ENCODE peak calls at places on chromosomes 12 and 14, in four cellular contexts. K, I, D and F are unnamed samples.
A peak's percentile ranks its signal among the peaks of the same experiment; 100 is the strongest.

GRCh38 chr12:39393179-39393578 is 49.7 kb downstream of the KIF21A start:
- DNase-seq in K (no peak), I (no peak), D (no peak), F (no peak)

GRCh38 chr12:24909667-24910066 is 39.2 kb downstream of the BCAT1 start:
- DNase-seq in K (no peak), I (no peak), D (peak; percentile 58), F (peak; percentile 70)

GRCh38 chr12:62632521-62632920 is 165.9 kb downstream of the MON2 start:
- DNase-seq in K (no peak), I (no peak), D (peak; percentile 87), F (peak; percentile 57)

GRCh38 chr14:101965796-101966718 is 1.7 kb downstream of the DYNC1H1 start:
- DNase-seq in K (no peak), I (no peak), D (no peak), F (no peak)

GRCh38 chr14:101966742-101967141 is 2.4 kb downstream of the DYNC1H1 start:
- DNase-seq in K (no peak), I (no peak), D (no peak), F (no peak)

GRCh38 chr14:20624495-20625070 is 16.9 kb downstream of the OR6S1 start:
- DNase-seq in K (no peak), I (peak; percentile 38), D (peak; percentile 82), F (peak; percentile 88)

GRCh38 chr12:94701711-94702110 is 51.4 kb upstream of the TMCC3 start:
- DNase-seq in K (no peak), I (no peak), D (no peak), F (no peak)

GRCh38 chr14:101017806-101018560 is 114.5 kb upstream of the RTL1 start:
- DNase-seq in K (no peak), I (no peak), D (no peak), F (no peak)

GRCh38 chr12:21483531-21483930 is 17.9 kb downstream of the RECQL start:
- DNase-seq in K (no peak), I (no peak), D (no peak), F (no peak)

GRCh38 chr12:132967736-132968135 is 11.6 kb upstream of the ZNF605 start:
- DNase-seq in K (no peak), I (no peak), D (no peak), F (no peak)

GRCh38 chr14:37399517-37399916 is 195.5 kb downstream of the FOXA1 start:
- DNase-seq in K (no peak), I (no peak), D (no peak), F (no peak)

GRCh38 chr12:527241-527640 is 67.5 kb downstream of the B4GALNT3 start:
- DNase-seq in K (no peak), I (no peak), D (no peak), F (no peak)

GRCh38 chr12:53999596-54000104 is 311 bp upstream of the HOXC9 start:
- DNase-seq in K (no peak), I (no peak), D (no peak), F (no peak)

GRCh38 chr14:22388669-22389625 is 200.1 kb downstream of the DAD1 start:
- DNase-seq in K (no peak), I (no peak), D (no peak), F (no peak)

GRCh38 chr14:75279739-75280447 is 1.3 kb downstream of the FOS start:
- DNase-seq in K (no peak), I (no peak), D (peak; percentile 80), F (peak; percentile 67)

GRCh38 chr12:104360157-104360556 is 56.6 kb downstream of the EID3 start:
- DNase-seq in K (no peak), I (no peak), D (no peak), F (no peak)

GRCh38 chr12:132698336-132698735 is 10.9 kb downstream of the PXMP2 start:
- DNase-seq in K (no peak), I (no peak), D (no peak), F (no peak)

GRCh38 chr12:119419371-119419770 is 84.8 kb downstream of the CCDC60 start:
- DNase-seq in K (no peak), I (no peak), D (no peak), F (no peak)

GRCh38 chr14:96088911-96089310 is 49.7 kb downstream of the C14orf132 start:
- DNase-seq in K (no peak), I (no peak), D (no peak), F (no peak)

GRCh38 chr14:105525861-105526780 is at the start of gene TMEM121:
- DNase-seq in K (no peak), I (no peak), D (peak; percentile 73), F (no peak)

GRCh38 chr14:101235042-101235871 is 326.0 kb upstream of the DIO3 start:
- DNase-seq in K (peak; percentile 22), I (no peak), D (peak; percentile 71), F (peak; percentile 69)

GRCh38 chr12:106227641-106228319 is 20.0 kb downstream of the CKAP4 start:
- DNase-seq in K (no peak), I (peak; percentile 72), D (no peak), F (peak; percentile 88)

GRCh38 chr12:125015680-125016310 is 22.4 kb downstream of the BRI3BP start:
- DNase-seq in K (no peak), I (no peak), D (no peak), F (no peak)

GRCh38 chr12:41700940-41701339 is 443.7 kb downstream of the GXYLT1 start:
- DNase-seq in K (no peak), I (no peak), D (no peak), F (no peak)

GRCh38 chr12:41699658-41700057 is 445.0 kb downstream of the GXYLT1 start:
- DNase-seq in K (no peak), I (no peak), D (no peak), F (no peak)

GRCh38 chr12:41697161-41697560 is 447.5 kb downstream of the GXYLT1 start:
- DNase-seq in K (no peak), I (no peak), D (no peak), F (no peak)

GRCh38 chr12:41706376-41706775 is 438.3 kb downstream of the GXYLT1 start:
- DNase-seq in K (no peak), I (no peak), D (no peak), F (no peak)

GRCh38 chr12:41701943-41702601 is 442.6 kb downstream of the GXYLT1 start:
- DNase-seq in K (no peak), I (no peak), D (no peak), F (no peak)
- H3K27me3 ChIP-seq in K (no peaks in the 10 kb centered on the region), I (no peaks in the 10 kb centered on the region), D (no peaks in the 10 kb centered on the region), F (no peaks in the 10 kb centered on the region)

GRCh38 chr14:24935796-24936195 is 114.2 kb downstream of the STXBP6 start:
- DNase-seq in K (no peak), I (no peak), D (no peak), F (no peak)
- H3K4me1 ChIP-seq in K (no peaks in the 10 kb centered on the region), I (no peaks in the 10 kb centered on the region), D (no peaks in the 10 kb centered on the region), F (no peaks in the 10 kb centered on the region)

GRCh38 chr14:24806061-24806678 is 172.2 kb upstream of the GZMB start:
- DNase-seq in K (peak; percentile 42), I (no peak), D (peak; percentile 86), F (peak; percentile 61)

GRCh38 chr14:24804813-24805212 is 170.8 kb upstream of the GZMB start:
- DNase-seq in K (no peak), I (no peak), D (no peak), F (no peak)

GRCh38 chr14:24809147-24809546 is 175.2 kb upstream of the GZMB start:
- DNase-seq in K (no peak), I (no peak), D (no peak), F (no peak)

GRCh38 chr14:24803933-24804494 is 170.0 kb upstream of the GZMB start:
- DNase-seq in K (no peak), I (no peak), D (no peak), F (no peak)

GRCh38 chr14:24808412-24808811 is 174.4 kb upstream of the GZMB start:
- DNase-seq in K (no peak), I (no peak), D (no peak), F (no peak)
- H3K27me3 ChIP-seq in K (no peaks in the 10 kb centered on the region), I (no peaks in the 10 kb centered on the region), D (no peaks in the 10 kb centered on the region), F (no peaks in the 10 kb centered on the region)

GRCh38 chr12:96502477-96502876 is 13.1 kb downstream of the CFAP54 start:
- DNase-seq in K (no peak), I (no peak), D (no peak), F (no peak)
- H3K4me1 ChIP-seq in K (no peaks in the 10 kb centered on the region), I (peaks cover 30% of the 10 kb centered on the region), D (peaks cover 2% of the 10 kb centered on the region), F (peaks cover 19% of the 10 kb centered on the region)

GRCh38 chr14:53954551-53955233 is 1.9 kb downstream of the BMP4 start:
- DNase-seq in K (no peak), I (no peak), D (peak; percentile 81), F (no peak)

GRCh38 chr14:53955234-53955556 is 1.4 kb downstream of the BMP4 start:
- DNase-seq in K (no peak), I (no peak), D (no peak), F (no peak)

GRCh38 chr14:53955671-53956426 is 776 bp downstream of the BMP4 start:
- DNase-seq in K (no peak), I (no peak), D (peak; percentile 90), F (peak; percentile 72)

GRCh38 chr14:53957739-53958138 is 1.1 kb upstream of the BMP4 start:
- DNase-seq in K (no peak), I (no peak), D (no peak), F (no peak)

GRCh38 chr14:53956427-53957201 is at the start of gene BMP4:
- DNase-seq in K (peak; percentile 66), I (no peak), D (peak; percentile 95), F (peak; percentile 75)
- H3K27me3 ChIP-seq in K (no peaks in the 10 kb centered on the region), I (peaks cover 6% of the 10 kb centered on the region), D (no peaks in the 10 kb centered on the region), F (peaks cover 38% of the 10 kb centered on the region)

GRCh38 chr12:14560904-14561574 is 6.6 kb downstream of the PLBD1 start:
- DNase-seq in K (no peak), I (no peak), D (no peak), F (no peak)

GRCh38 chr12:14563051-14563450 is 4.6 kb downstream of the PLBD1 start:
- DNase-seq in K (no peak), I (no peak), D (no peak), F (no peak)

GRCh38 chr12:14561677-14562076 is 6.0 kb downstream of the PLBD1 start:
- DNase-seq in K (no peak), I (no peak), D (no peak), F (no peak)

GRCh38 chr12:14567311-14568195 is at the start of gene PLBD1:
- DNase-seq in K (peak; percentile 74), I (no peak), D (peak; percentile 90), F (peak; percentile 87)

DNA sequence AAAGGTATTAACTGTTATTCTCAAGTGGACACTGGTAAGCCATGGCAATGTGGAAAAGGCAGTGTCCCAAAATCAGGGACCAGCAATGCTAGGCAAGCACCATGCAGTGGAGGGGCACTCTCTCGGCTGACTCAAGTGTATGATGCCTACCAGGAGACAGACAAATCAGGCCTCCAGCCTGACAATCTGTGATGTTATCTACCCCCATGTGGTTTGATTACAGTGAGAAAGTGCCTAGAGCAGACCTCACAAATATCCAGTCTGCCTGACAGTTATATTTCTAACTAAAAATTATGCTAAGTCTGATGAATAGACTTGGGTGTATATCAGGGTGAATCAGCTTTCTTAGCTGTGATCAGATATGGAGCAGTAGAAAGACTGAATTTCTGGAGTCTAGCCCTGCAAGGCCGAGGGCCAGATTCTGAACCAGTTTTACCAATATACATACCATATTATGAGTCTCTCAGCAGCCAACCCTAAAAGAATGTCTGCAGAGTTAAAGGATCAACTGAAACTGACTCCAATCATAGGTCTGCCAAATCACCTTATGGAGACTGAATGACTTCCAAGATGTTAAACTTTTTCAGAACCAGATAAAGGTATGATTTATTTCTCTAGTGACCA is 3.2 kb downstream of the PLBD1 start:
- DNase-seq in K (no peak), I (no peak), D (no peak), F (no peak)
- H3K4me1 ChIP-seq in K (no peaks in the 10 kb centered on the region), I (peaks cover 5% of the 10 kb centered on the region), D (no peaks in the 10 kb centered on the region), F (peaks cover 9% of the 10 kb centered on the region)